ENCODE peak calls at places on chromosomes 16 and 17, in eight cellular contexts. X, E, C, J, G, Y, A and D are unnamed samples.

GRCh38 chr17:44187131-44187899 is 543 bp downstream of the TMUB2 start:
- DNase-seq in X (no peak), E (no peak), C (no peak), J (no peak), G (no peak), Y (no peak), A (no peak), D (no peak)

GRCh38 chr17:79005063-79005861 is 4.3 kb downstream of the CANT1 start:
- DNase-seq in X (no peak), E (peak), C (no peak), J (peak), G (no peak), Y (no peak), A (no peak), D (no peak)

GRCh38 chr16:86823895-86824671 is 245.7 kb downstream of the FOXL1 start:
- DNase-seq in X (peak), E (no peak), C (no peak), J (no peak), G (no peak), Y (no peak), A (no peak), D (peak)

GRCh38 chr17:15341385-15341849 is at the start of gene TEKT3:
- DNase-seq in X (peak), E (peak), C (peak), J (peak), G (peak), Y (no peak), A (peak), D (no peak)

GRCh38 chr16:64933890-64934289 is 188.0 kb downstream of the CDH11 start:
- DNase-seq in X (no peak), E (no peak), C (no peak), J (no peak), G (no peak), Y (no peak), A (peak), D (no peak)

GRCh38 chr16:27318399-27319256 is 4.9 kb downstream of the IL4R start:
- DNase-seq in X (no peak), E (peak), C (peak), J (no peak), G (no peak), Y (no peak), A (no peak), D (no peak)

GRCh38 chr17:79627766-79628690 is 17.2 kb upstream of the RBFOX3 start:
- DNase-seq in X (no peak), E (peak), C (no peak), J (peak), G (no peak), Y (no peak), A (peak), D (no peak)

GRCh38 chr16:29714396-29714795 is 31.4 kb downstream of the C16orf54 start:
- DNase-seq in X (no peak), E (no peak), C (no peak), J (no peak), G (no peak), Y (no peak), A (no peak), D (no peak)

GRCh38 chr16:21646721-21647561 is 5.5 kb downstream of the IGSF6 start:
- DNase-seq in X (no peak), E (no peak), C (peak), J (peak), G (no peak), Y (peak), A (no peak), D (no peak)

GRCh38 chr16:89785523-89786155 is 30.8 kb downstream of the FANCA start:
- DNase-seq in X (no peak), E (no peak), C (peak), J (no peak), G (no peak), Y (no peak), A (no peak), D (no peak)

GRCh38 chr16:63311313-63311712 is 1275.1 kb upstream of the CDH8 start:
- DNase-seq in X (no peak), E (no peak), C (no peak), J (no peak), G (no peak), Y (no peak), A (no peak), D (no peak)

GRCh38 chr17:80034977-80035686 is 540 bp downstream of the TBC1D16 start:
- DNase-seq in X (no peak), E (no peak), C (peak), J (no peak), G (no peak), Y (no peak), A (peak), D (no peak)

GRCh38 chr16:88941933-88942909 is 34.8 kb downstream of the CBFA2T3 start:
- DNase-seq in X (no peak), E (no peak), C (peak), J (peak), G (no peak), Y (no peak), A (peak), D (no peak)

GRCh38 chr17:17837380-17837821 is 615 bp upstream of the SREBF1 start:
- DNase-seq in X (no peak), E (peak), C (no peak), J (no peak), G (no peak), Y (no peak), A (peak), D (no peak)

GRCh38 chr17:51840688-51841087 is 317.8 kb downstream of the CA10 start:
- DNase-seq in X (no peak), E (no peak), C (no peak), J (no peak), G (no peak), Y (no peak), A (no peak), D (no peak)

GRCh38 chr16:9372934-9373890 is 281.8 kb downstream of the HAPSTR1 start:
- DNase-seq in X (no peak), E (no peak), C (no peak), J (no peak), G (no peak), Y (no peak), A (no peak), D (no peak)

GRCh38 chr17:57672205-57672632 is 72.9 kb downstream of the CCDC182 start:
- DNase-seq in X (no peak), E (no peak), C (no peak), J (no peak), G (no peak), Y (no peak), A (no peak), D (peak)

GRCh38 chr17:62380253-62380652 is at the start of gene EFCAB3:
- DNase-seq in X (no peak), E (no peak), C (no peak), J (no peak), G (no peak), Y (no peak), A (no peak), D (no peak)

GRCh38 chr17:77892031-77892430 is 66.5 kb upstream of the TNRC6C start:
- DNase-seq in X (no peak), E (no peak), C (no peak), J (no peak), G (no peak), Y (no peak), A (no peak), D (no peak)

GRCh38 chr16:74480150-74481029 is 59.1 kb upstream of the CLEC18B start:
- DNase-seq in X (no peak), E (peak), C (no peak), J (peak), G (peak), Y (no peak), A (peak), D (no peak)

GRCh38 chr17:2082003-2082862 is 27.3 kb downstream of the HIC1 start:
- DNase-seq in X (no peak), E (no peak), C (no peak), J (no peak), G (no peak), Y (no peak), A (no peak), D (no peak)

GRCh38 chr16:11242658-11243057 is 13.3 kb downstream of the SOCS1 start:
- DNase-seq in X (no peak), E (no peak), C (no peak), J (no peak), G (no peak), Y (no peak), A (no peak), D (no peak)

GRCh38 chr16:72865835-72866234 is 182.1 kb downstream of the ZFHX3 start:
- DNase-seq in X (no peak), E (no peak), C (no peak), J (no peak), G (no peak), Y (no peak), A (no peak), D (no peak)
- TF ChIP-seq CTCF in X (no peak), E (no peak), C (no peak), J (no peak), G (no peak), Y (no peak), A (no peak), D (no peak)

GRCh38 chr17:7260601-7261376 is 1.5 kb downstream of the CLDN7 start:
- DNase-seq in X (no peak), E (no peak), C (peak), J (peak), G (no peak), Y (no peak), A (no peak), D (no peak)
- H3K4me3 ChIP-seq in X (peak), E (peak), C (peak), J (peak), G (peak), Y (peak), A (peak), D (peak)

GRCh38 chr17:72538921-72539352 is 418.1 kb downstream of the SOX9 start:
- DNase-seq in X (no peak), E (no peak), C (no peak), J (peak), G (no peak), Y (no peak), A (no peak), D (no peak)
- TF ChIP-seq CTCF in X (no peak), E (no peak), C (no peak), J (no peak), G (no peak), Y (no peak), A (no peak), D (no peak)

GRCh38 chr17:48592097-48592496 is 1.5 kb downstream of the HOXB5 start:
- DNase-seq in X (no peak), E (no peak), C (no peak), J (no peak), G (no peak), Y (no peak), A (no peak), D (no peak)
- H3K4me3 ChIP-seq in X (peak), E (no peak), C (peak), J (peak), G (no peak), Y (no peak), A (no peak), D (peak)

GRCh38 chr17:42784361-42784760 is 4.0 kb downstream of the WNK4 start:
- DNase-seq in X (no peak), E (no peak), C (no peak), J (no peak), G (no peak), Y (no peak), A (no peak), D (no peak)
- TF ChIP-seq CTCF in X (no peak), E (no peak), C (no peak), J (no peak), G (no peak), Y (no peak), A (no peak), D (no peak)

GRCh38 chr16:66247516-66248089 is 118.9 kb upstream of the CDH5 start:
- DNase-seq in X (no peak), E (peak), C (no peak), J (no peak), G (no peak), Y (no peak), A (no peak), D (no peak)

GRCh38 chr16:66250686-66251405 is 115.6 kb upstream of the CDH5 start:
- DNase-seq in X (no peak), E (peak), C (peak), J (peak), G (no peak), Y (no peak), A (peak), D (peak)

GRCh38 chr16:66242672-66243071 is 123.8 kb upstream of the CDH5 start:
- DNase-seq in X (no peak), E (no peak), C (no peak), J (no peak), G (no peak), Y (no peak), A (no peak), D (no peak)

GRCh38 chr16:66251406-66252160 is 114.9 kb upstream of the CDH5 start:
- DNase-seq in X (no peak), E (no peak), C (no peak), J (no peak), G (no peak), Y (no peak), A (no peak), D (no peak)

DNA sequence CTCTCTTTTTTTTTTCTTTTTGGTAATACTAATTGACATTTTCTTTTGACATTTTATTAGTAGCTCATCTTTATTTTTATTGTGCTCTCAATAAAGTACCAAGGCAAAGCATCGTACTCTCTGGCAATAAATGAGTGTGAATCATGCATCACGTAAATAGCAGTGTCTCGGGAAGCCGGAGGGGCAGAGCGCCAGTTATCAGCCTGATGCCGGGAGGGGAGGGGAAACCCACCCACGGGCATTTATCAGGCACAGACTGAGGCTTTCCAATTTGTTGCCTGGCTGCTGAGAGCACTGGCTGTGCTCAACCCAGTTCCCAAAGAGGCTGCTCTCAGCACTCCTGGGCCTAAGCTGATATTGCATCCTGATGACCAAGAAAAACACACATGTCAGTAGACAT is 118.4 kb upstream of the CDH5 start:
- DNase-seq in X (no peak), E (peak), C (no peak), J (peak), G (no peak), Y (no peak), A (peak), D (no peak)
- H3K4me3 ChIP-seq in X (no peak), E (no peak), C (no peak), J (no peak), G (no peak), Y (no peak), A (no peak), D (no peak)

DNA sequence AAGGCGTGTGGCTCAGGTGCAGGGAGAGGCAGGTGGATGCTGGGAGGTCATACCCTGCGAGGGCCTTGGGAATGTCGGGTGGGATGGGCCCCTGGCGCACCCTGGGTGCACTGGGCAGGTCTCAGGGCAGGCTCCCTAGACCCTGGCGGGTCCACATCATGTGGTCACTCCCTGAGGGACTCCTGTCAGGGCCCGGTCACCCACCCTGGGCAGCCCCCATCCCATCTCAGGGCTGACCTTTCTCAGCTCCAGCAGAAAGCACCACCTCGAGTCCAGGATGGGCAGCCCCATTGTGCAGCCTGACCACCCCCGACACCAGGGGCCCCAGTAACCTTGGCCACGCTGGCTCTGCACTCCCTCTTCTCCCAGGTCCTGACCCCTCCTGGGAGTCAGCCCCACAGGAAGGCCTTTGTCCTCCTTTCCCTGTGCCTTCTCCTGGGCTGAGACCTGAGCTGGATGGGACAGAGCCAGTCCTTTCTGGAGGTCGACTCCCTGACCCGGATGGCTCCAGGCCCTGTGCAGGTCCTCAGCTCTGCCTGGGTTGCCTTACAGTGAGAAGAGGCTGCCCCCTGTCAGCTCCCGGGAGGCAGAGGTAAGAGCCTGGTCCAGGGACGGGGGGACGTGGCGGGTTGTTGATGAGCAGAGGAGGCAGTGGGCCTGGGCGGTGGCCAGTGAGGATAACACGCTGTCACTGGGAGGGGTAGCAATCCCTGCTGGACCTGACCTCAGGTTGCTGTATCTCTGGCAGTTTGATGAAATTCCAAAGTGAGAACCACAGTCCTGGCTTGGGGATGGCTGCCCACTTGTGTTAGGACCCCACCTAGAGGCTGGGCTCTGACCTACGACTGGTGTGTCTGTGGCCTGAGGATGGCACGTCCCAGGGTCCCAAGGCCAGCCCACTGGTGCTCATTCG is 77.9 kb downstream of the GOSR1 start:
- DNase-seq in X (no peak), E (no peak), C (peak), J (peak), G (no peak), Y (no peak), A (no peak), D (no peak)
- TF ChIP-seq CTCF in X (peak), E (no peak), C (no peak), J (no peak), G (peak), Y (peak), A (peak), D (peak)

GRCh38 chr17:43025766-43026537 is 921 bp downstream of the RND2 start:
- DNase-seq in X (no peak), E (no peak), C (no peak), J (no peak), G (no peak), Y (no peak), A (no peak), D (no peak)
- H3K4me3 ChIP-seq in X (no peak), E (peak), C (no peak), J (no peak), G (peak), Y (no peak), A (no peak), D (no peak)